ENCODE peak calls at places on chromosomes 7 and 10, in ten cellular contexts. One of them, this sample, is unnamed. For H3K4me1, the result is how much of the 10 kb centered on the place peaks cover.

GRCh38 chr10:77602913-77603528 is 34.6 kb downstream of the KCNMA1 start:
- DNase-seq in stomach: no peak
- DNase-seq in IMR-90: peak
- DNase-seq in ovary: no peak
- DNase-seq in uterus: no peak
- DNase-seq in transverse colon: no peak
- DNase-seq in A549: no peak
- DNase-seq in right lobe of liver: no peak
- DNase-seq in tibial nerve: no peak
- DNase-seq in prostate gland: no peak
- DNase-seq in this sample: no peak

GRCh38 chr10:101380353-101381017 is 26.5 kb downstream of the BTRC start:
- DNase-seq in A549: no peak
- DNase-seq in stomach: no peak
- DNase-seq in transverse colon: no peak
- DNase-seq in uterus: no peak
- DNase-seq in IMR-90: no peak
- DNase-seq in tibial nerve: no peak
- DNase-seq in prostate gland: no peak
- DNase-seq in right lobe of liver: no peak
- DNase-seq in ovary: no peak
- DNase-seq in this sample: no peak

GRCh38 chr7:64559206-64559605 is 3.7 kb downstream of the ZNF680 start:
- DNase-seq in ovary: peak
- DNase-seq in transverse colon: no peak
- DNase-seq in tibial nerve: no peak
- DNase-seq in IMR-90: no peak
- DNase-seq in right lobe of liver: no peak
- DNase-seq in A549: peak
- DNase-seq in prostate gland: peak
- DNase-seq in stomach: no peak
- DNase-seq in uterus: no peak
- DNase-seq in this sample: no peak

GRCh38 chr10:70142555-70142954 is 3.9 kb downstream of the TYSND1 start:
- DNase-seq in stomach: no peak
- DNase-seq in transverse colon: no peak
- DNase-seq in prostate gland: no peak
- DNase-seq in ovary: no peak
- DNase-seq in A549: no peak
- DNase-seq in uterus: no peak
- DNase-seq in IMR-90: no peak
- DNase-seq in right lobe of liver: no peak
- DNase-seq in tibial nerve: no peak
- DNase-seq in this sample: no peak

GRCh38 chr10:69639291-69640195 is 9.5 kb downstream of the FAM241B start:
- DNase-seq in prostate gland: peak
- DNase-seq in tibial nerve: peak
- DNase-seq in IMR-90: peak
- DNase-seq in transverse colon: peak
- DNase-seq in A549: peak
- DNase-seq in uterus: peak
- DNase-seq in ovary: peak
- DNase-seq in stomach: peak
- DNase-seq in right lobe of liver: peak
- DNase-seq in this sample: peak

GRCh38 chr10:5685764-5686240 is 1.2 kb downstream of the TASOR2 start:
- DNase-seq in ovary: no peak
- DNase-seq in A549: no peak
- DNase-seq in transverse colon: no peak
- DNase-seq in stomach: no peak
- DNase-seq in right lobe of liver: no peak
- DNase-seq in tibial nerve: no peak
- DNase-seq in uterus: no peak
- DNase-seq in IMR-90: peak
- DNase-seq in prostate gland: no peak
- DNase-seq in this sample: no peak

GRCh38 chr10:84424731-84425165 is 96.4 kb downstream of the CCSER2 start:
- DNase-seq in tibial nerve: peak
- DNase-seq in prostate gland: peak
- DNase-seq in uterus: peak
- DNase-seq in IMR-90: peak
- DNase-seq in right lobe of liver: peak
- DNase-seq in ovary: peak
- DNase-seq in stomach: peak
- DNase-seq in transverse colon: peak
- DNase-seq in A549: peak
- DNase-seq in this sample: peak

GRCh38 chr7:27501001-27501400 is 161.7 kb downstream of the HIBADH start:
- DNase-seq in ovary: no peak
- DNase-seq in tibial nerve: no peak
- DNase-seq in IMR-90: no peak
- DNase-seq in transverse colon: no peak
- DNase-seq in uterus: no peak
- DNase-seq in stomach: no peak
- DNase-seq in right lobe of liver: no peak
- DNase-seq in prostate gland: no peak
- DNase-seq in A549: no peak
- DNase-seq in this sample: no peak

GRCh38 chr7:115793958-115794702 is 236.4 kb downstream of the TFEC start:
- DNase-seq in tibial nerve: no peak
- DNase-seq in ovary: no peak
- DNase-seq in prostate gland: no peak
- DNase-seq in uterus: no peak
- DNase-seq in right lobe of liver: no peak
- DNase-seq in IMR-90: no peak
- DNase-seq in transverse colon: no peak
- DNase-seq in A549: no peak
- DNase-seq in stomach: no peak
- DNase-seq in this sample: no peak

GRCh38 chr10:10797467-10797866 is 220.2 kb upstream of the CELF2 start:
- DNase-seq in prostate gland: no peak
- DNase-seq in IMR-90: no peak
- DNase-seq in right lobe of liver: no peak
- DNase-seq in stomach: no peak
- DNase-seq in transverse colon: no peak
- DNase-seq in A549: no peak
- DNase-seq in ovary: peak
- DNase-seq in uterus: no peak
- DNase-seq in tibial nerve: no peak
- DNase-seq in this sample: no peak

GRCh38 chr10:10794776-10795175 is 222.9 kb upstream of the CELF2 start:
- DNase-seq in stomach: no peak
- DNase-seq in ovary: no peak
- DNase-seq in tibial nerve: no peak
- DNase-seq in uterus: no peak
- DNase-seq in right lobe of liver: no peak
- DNase-seq in prostate gland: no peak
- DNase-seq in transverse colon: no peak
- DNase-seq in A549: no peak
- DNase-seq in IMR-90: peak
- DNase-seq in this sample: no peak

GRCh38 chr10:10796774-10797415 is 220.8 kb upstream of the CELF2 start:
- DNase-seq in stomach: no peak
- DNase-seq in tibial nerve: no peak
- DNase-seq in uterus: no peak
- DNase-seq in right lobe of liver: no peak
- DNase-seq in prostate gland: no peak
- DNase-seq in IMR-90: peak
- DNase-seq in A549: no peak
- DNase-seq in transverse colon: no peak
- DNase-seq in ovary: no peak
- DNase-seq in this sample: no peak

GRCh38 chr10:10798021-10798420 is 219.7 kb upstream of the CELF2 start:
- DNase-seq in transverse colon: no peak
- DNase-seq in right lobe of liver: no peak
- DNase-seq in uterus: no peak
- DNase-seq in ovary: peak
- DNase-seq in IMR-90: no peak
- DNase-seq in A549: no peak
- DNase-seq in tibial nerve: no peak
- DNase-seq in stomach: no peak
- DNase-seq in prostate gland: no peak
- DNase-seq in this sample: no peak

GRCh38 chr10:10796061-10796773 is 221.5 kb upstream of the CELF2 start:
- DNase-seq in IMR-90: peak
- DNase-seq in stomach: no peak
- DNase-seq in ovary: no peak
- DNase-seq in transverse colon: no peak
- DNase-seq in right lobe of liver: no peak
- DNase-seq in uterus: peak
- DNase-seq in tibial nerve: no peak
- DNase-seq in A549: no peak
- DNase-seq in prostate gland: no peak
- DNase-seq in this sample: peak
- H3K4me1 ChIP-seq in IMR-90: under half
- H3K4me1 ChIP-seq in stomach: under half
- H3K4me1 ChIP-seq in ovary: under half
- H3K4me1 ChIP-seq in transverse colon: under half
- H3K4me1 ChIP-seq in right lobe of liver: under half
- H3K4me1 ChIP-seq in uterus: under half
- H3K4me1 ChIP-seq in tibial nerve: half or more
- H3K4me1 ChIP-seq in A549: under half
- H3K4me1 ChIP-seq in prostate gland: under half
- H3K4me1 ChIP-seq in this sample: half or more

GRCh38 chr7:46507601-46508000 is 586.5 kb upstream of the IGFBP3 start:
- DNase-seq in transverse colon: no peak
- DNase-seq in A549: no peak
- DNase-seq in stomach: no peak
- DNase-seq in prostate gland: no peak
- DNase-seq in right lobe of liver: no peak
- DNase-seq in tibial nerve: no peak
- DNase-seq in uterus: no peak
- DNase-seq in IMR-90: no peak
- DNase-seq in ovary: no peak
- DNase-seq in this sample: no peak

GRCh38 chr7:46511442-46512215 is 590.6 kb upstream of the IGFBP3 start:
- DNase-seq in right lobe of liver: no peak
- DNase-seq in prostate gland: no peak
- DNase-seq in IMR-90: no peak
- DNase-seq in A549: no peak
- DNase-seq in uterus: no peak
- DNase-seq in transverse colon: no peak
- DNase-seq in stomach: no peak
- DNase-seq in ovary: no peak
- DNase-seq in tibial nerve: no peak
- DNase-seq in this sample: no peak

GRCh38 chr7:46512901-46513431 is 591.9 kb upstream of the IGFBP3 start:
- DNase-seq in IMR-90: peak
- DNase-seq in right lobe of liver: no peak
- DNase-seq in uterus: peak
- DNase-seq in ovary: no peak
- DNase-seq in A549: peak
- DNase-seq in stomach: no peak
- DNase-seq in transverse colon: no peak
- DNase-seq in tibial nerve: no peak
- DNase-seq in prostate gland: no peak
- DNase-seq in this sample: no peak

GRCh38 chr7:46508541-46508940 is 587.5 kb upstream of the IGFBP3 start:
- DNase-seq in IMR-90: no peak
- DNase-seq in transverse colon: no peak
- DNase-seq in prostate gland: no peak
- DNase-seq in tibial nerve: no peak
- DNase-seq in right lobe of liver: no peak
- DNase-seq in A549: no peak
- DNase-seq in stomach: no peak
- DNase-seq in uterus: no peak
- DNase-seq in ovary: no peak
- DNase-seq in this sample: no peak
- H3K4me3 ChIP-seq in IMR-90: no peak
- H3K4me3 ChIP-seq in transverse colon: no peak
- H3K4me3 ChIP-seq in prostate gland: no peak
- H3K4me3 ChIP-seq in tibial nerve: no peak
- H3K4me3 ChIP-seq in right lobe of liver: no peak
- H3K4me3 ChIP-seq in A549: no peak
- H3K4me3 ChIP-seq in stomach: no peak
- H3K4me3 ChIP-seq in uterus: no peak
- H3K4me3 ChIP-seq in ovary: no peak
- H3K4me3 ChIP-seq in this sample: no peak

DNA sequence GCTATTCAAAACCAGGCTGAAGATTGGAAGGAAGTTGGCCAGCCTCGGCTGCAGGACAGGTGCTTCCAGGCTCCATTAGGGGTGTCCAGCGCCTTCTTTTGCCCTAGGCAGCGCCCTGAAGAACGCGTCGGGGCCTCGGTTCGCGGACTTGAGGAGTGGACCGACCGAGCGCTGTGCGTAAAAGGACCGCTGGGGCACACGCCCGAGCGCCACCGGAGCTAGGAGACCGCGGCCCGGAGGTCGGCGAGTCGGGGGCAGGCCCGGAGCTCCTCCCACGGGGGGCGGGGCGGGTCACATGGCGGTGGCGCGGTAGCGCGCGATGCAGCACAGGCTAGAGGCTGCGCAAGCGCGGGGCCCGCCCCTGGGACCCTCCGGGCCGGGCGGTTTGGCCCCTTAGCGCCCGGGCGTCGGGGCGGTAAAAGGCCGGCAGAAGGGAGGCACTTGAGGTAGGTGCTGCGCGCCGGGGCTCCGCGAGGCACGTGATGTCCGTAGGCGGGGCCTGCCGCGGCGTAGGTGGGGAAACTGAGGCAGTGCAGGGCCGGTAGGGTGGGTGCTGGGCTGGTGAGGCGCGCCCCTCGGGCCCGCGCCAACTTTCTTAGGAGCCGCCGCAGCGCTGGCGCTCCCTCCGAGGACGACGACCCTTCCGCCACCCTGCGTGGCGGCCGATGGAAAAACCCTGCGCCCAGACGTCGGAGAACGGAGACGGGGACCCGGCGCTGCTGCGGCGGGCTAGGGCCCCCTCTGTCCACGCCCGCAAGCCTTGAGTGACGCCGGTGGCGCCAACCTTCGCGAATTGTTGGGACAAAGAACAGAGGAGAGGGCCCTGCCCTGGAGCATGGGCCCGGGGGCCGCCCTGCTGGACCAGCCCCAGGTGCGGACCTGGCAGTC is at the start of gene PRXL2A:
- DNase-seq in A549: peak
- DNase-seq in uterus: peak
- DNase-seq in ovary: peak
- DNase-seq in tibial nerve: peak
- DNase-seq in transverse colon: peak
- DNase-seq in IMR-90: no peak
- DNase-seq in prostate gland: peak
- DNase-seq in right lobe of liver: peak
- DNase-seq in stomach: peak
- DNase-seq in this sample: peak
- TF ChIP-seq POLR2A in A549: peak
- TF ChIP-seq POLR2A in uterus: peak
- TF ChIP-seq POLR2A in ovary: peak
- TF ChIP-seq POLR2A in tibial nerve: no peak
- TF ChIP-seq POLR2A in transverse colon: peak
- TF ChIP-seq POLR2A in IMR-90: no peak
- TF ChIP-seq POLR2A in prostate gland: peak
- TF ChIP-seq POLR2A in right lobe of liver: peak
- TF ChIP-seq POLR2A in stomach: no peak
- TF ChIP-seq POLR2A in this sample: no peak

GRCh38 chr7:86951895-86952294 is 107.6 kb downstream of the ELAPOR2 start:
- DNase-seq in stomach: no peak
- DNase-seq in ovary: no peak
- DNase-seq in IMR-90: no peak
- DNase-seq in transverse colon: no peak
- DNase-seq in tibial nerve: no peak
- DNase-seq in A549: no peak
- DNase-seq in prostate gland: no peak
- DNase-seq in uterus: no peak
- DNase-seq in right lobe of liver: no peak
- DNase-seq in this sample: no peak
- H3K4me1 ChIP-seq in stomach: under half
- H3K4me1 ChIP-seq in ovary: under half
- H3K4me1 ChIP-seq in IMR-90: under half
- H3K4me1 ChIP-seq in transverse colon: under half
- H3K4me1 ChIP-seq in tibial nerve: under half
- H3K4me1 ChIP-seq in A549: under half
- H3K4me1 ChIP-seq in prostate gland: under half
- H3K4me1 ChIP-seq in uterus: under half
- H3K4me1 ChIP-seq in right lobe of liver: under half
- H3K4me1 ChIP-seq in this sample: under half

GRCh38 chr10:32955790-32956189 is 2.2 kb downstream of the ITGB1 start:
- DNase-seq in ovary: no peak
- DNase-seq in uterus: no peak
- DNase-seq in transverse colon: no peak
- DNase-seq in tibial nerve: no peak
- DNase-seq in right lobe of liver: no peak
- DNase-seq in stomach: no peak
- DNase-seq in prostate gland: no peak
- DNase-seq in A549: no peak
- DNase-seq in IMR-90: no peak
- DNase-seq in this sample: no peak
- H3K4me3 ChIP-seq in ovary: peak
- H3K4me3 ChIP-seq in uterus: peak
- H3K4me3 ChIP-seq in transverse colon: peak
- H3K4me3 ChIP-seq in tibial nerve: no peak
- H3K4me3 ChIP-seq in right lobe of liver: peak
- H3K4me3 ChIP-seq in stomach: peak
- H3K4me3 ChIP-seq in prostate gland: no peak
- H3K4me3 ChIP-seq in A549: peak
- H3K4me3 ChIP-seq in IMR-90: peak
- H3K4me3 ChIP-seq in this sample: peak

This sample was measured in heart left ventricle.